ENCODE peak calls at places on chromosomes 1 and 21, in five cellular contexts. H is NCI-H1105, R is AML-193, N is T-helper 9 cell, A is iris pigment epithelial cell. Y is an unnamed sample.

GRCh38 chr1:201456499-201457309 is 12.3 kb downstream of the PHLDA3 start:
- DNase-seq in H (no peak), A (peak), R (no peak), N (no peak), Y (no peak)

GRCh38 chr1:153945131-153945794 is 1.3 kb downstream of the DENND4B start:
- DNase-seq in A (peak), H (no peak), R (peak), N (peak), Y (no peak)

GRCh38 chr1:170530972-170531757 is 801 bp upstream of the GORAB start:
- DNase-seq in H (no peak), R (no peak), A (no peak), N (no peak), Y (no peak)

GRCh38 chr1:186747661-186748060 is 67.4 kb upstream of the PTGS2 start:
- DNase-seq in N (no peak), A (no peak), R (no peak), H (no peak), Y (no peak)

GRCh38 chr1:179121159-179121938 is 39.5 kb downstream of the TOR3A start:
- DNase-seq in R (peak), N (peak), A (peak), H (no peak), Y (no peak)

GRCh38 chr1:93354749-93355148 is 9.0 kb downstream of the DR1 start:
- DNase-seq in H (no peak), N (no peak), A (no peak), R (no peak), Y (no peak)

GRCh38 chr1:157960773-157961172 is 32.7 kb upstream of the KIRREL1 start:
- DNase-seq in H (no peak), R (no peak), N (no peak), A (no peak), Y (no peak)

GRCh38 chr1:195979646-195980045 is 628.6 kb downstream of the KCNT2 start:
- DNase-seq in R (no peak), H (no peak), A (no peak), N (no peak), Y (no peak)

GRCh38 chr1:161427733-161428516 is 60.2 kb upstream of the CFAP126 start:
- DNase-seq in R (no peak), N (no peak), H (no peak), A (peak), Y (no peak)

GRCh38 chr1:14113841-14114567 is 414.0 kb downstream of the PRDM2 start:
- DNase-seq in A (peak), R (peak), H (peak), N (no peak), Y (peak)

GRCh38 chr1:159247266-159247665 is 42.6 kb downstream of the ACKR1 start:
- DNase-seq in R (no peak), A (peak), N (no peak), H (no peak), Y (no peak)

GRCh38 chr21:38956791-38957571 is 151.3 kb downstream of the ETS2 start:
- DNase-seq in A (no peak), H (peak), R (no peak), N (no peak), Y (peak)

GRCh38 chr1:41386190-41386518 is 24.9 kb downstream of the FOXO6 start:
- DNase-seq in A (no peak), N (no peak), R (no peak), H (no peak), Y (no peak)

GRCh38 chr1:24277420-24278169 is 41.6 kb upstream of the GRHL3 start:
- DNase-seq in R (no peak), H (no peak), N (no peak), A (peak), Y (no peak)

GRCh38 chr1:212040629-212041028 is 5.1 kb downstream of the DTL start:
- DNase-seq in R (no peak), A (no peak), H (no peak), N (no peak), Y (no peak)

GRCh38 chr1:30407862-30408580 is 315.4 kb downstream of the MATN1 start:
- DNase-seq in H (no peak), A (peak), N (no peak), R (no peak), Y (no peak)

Y was measured in SHP77.